ENCODE peak calls at places on chromosome 13, in five cellular contexts. K, M, C, D and O are unnamed samples.

GRCh38 chr13:105569816-105570215 is 965.6 kb downstream of the EFNB2 start:
- DNase-seq in K (no peak), M (no peak), C (no peak), D (no peak), O (no peak)

GRCh38 chr13:41268764-41269163 is 5.4 kb upstream of the MTRF1 start:
- DNase-seq in K (no peak), M (no peak), C (peak; percentile 5), D (no peak), O (no peak)

GRCh38 chr13:30734434-30734833 is 909 bp upstream of the ALOX5AP start:
- DNase-seq in K (no peak), M (peak; percentile 76), C (no peak), D (no peak), O (no peak)

GRCh38 chr13:31073859-31074718 is 87.6 kb downstream of the HSPH1 start:
- DNase-seq in K (no peak), M (no peak), C (peak; percentile 31), D (no peak), O (peak; percentile 27)

GRCh38 chr13:20127263-20127562 is 33.6 kb downstream of the GJA3 start:
- DNase-seq in K (no peak), M (no peak), C (no peak), D (no peak), O (no peak)

GRCh38 chr13:45838171-45838745 is 13.3 kb downstream of the SIAH3 start:
- DNase-seq in K (no peak), M (no peak), C (no peak), D (no peak), O (no peak)

GRCh38 chr13:75938811-75939525 is 302.8 kb downstream of the LMO7 start:
- DNase-seq in K (no peak), M (no peak), C (no peak), D (no peak), O (peak; percentile 74)

GRCh38 chr13:96011291-96011875 is 41.8 kb downstream of the UGGT2 start:
- DNase-seq in K (no peak), M (no peak), C (no peak), D (no peak), O (no peak)

GRCh38 chr13:49629947-49630346 is 1.6 kb downstream of the ARL11 start:
- DNase-seq in K (no peak), M (no peak), C (no peak), D (no peak), O (no peak)

GRCh38 chr13:110644892-110645521 is 29.7 kb downstream of the NAXD start:
- DNase-seq in K (no peak), M (no peak), C (peak; percentile 48), D (peak; percentile 86), O (peak; percentile 45)

GRCh38 chr13:50467156-50467814 is 376.2 kb downstream of the DLEU7 start:
- DNase-seq in K (no peak), M (no peak), C (no peak), D (no peak), O (no peak)

GRCh38 chr13:33381906-33382305 is 96.4 kb upstream of the STARD13 start:
- DNase-seq in K (no peak), M (no peak), C (no peak), D (no peak), O (no peak)

GRCh38 chr13:34250151-34250550 is 432.2 kb downstream of the RFC3 start:
- DNase-seq in K (no peak), M (no peak), C (no peak), D (no peak), O (peak; percentile 44)

GRCh38 chr13:99087130-99087953 is 109.5 kb upstream of the DOCK9 start:
- DNase-seq in K (peak; percentile 25), M (no peak), C (peak; percentile 73), D (peak; percentile 98), O (peak; percentile 55)

GRCh38 chr13:99086149-99086868 is 108.4 kb upstream of the DOCK9 start:
- DNase-seq in K (no peak), M (no peak), C (peak; percentile 32), D (peak; percentile 89), O (no peak)

GRCh38 chr13:99087954-99088491 is 110.2 kb upstream of the DOCK9 start:
- DNase-seq in K (no peak), M (no peak), C (no peak), D (peak; percentile 62), O (no peak)

GRCh38 chr13:99085846-99086148 is 107.9 kb upstream of the DOCK9 start:
- DNase-seq in K (no peak), M (no peak), C (no peak), D (no peak), O (no peak)

DNA sequence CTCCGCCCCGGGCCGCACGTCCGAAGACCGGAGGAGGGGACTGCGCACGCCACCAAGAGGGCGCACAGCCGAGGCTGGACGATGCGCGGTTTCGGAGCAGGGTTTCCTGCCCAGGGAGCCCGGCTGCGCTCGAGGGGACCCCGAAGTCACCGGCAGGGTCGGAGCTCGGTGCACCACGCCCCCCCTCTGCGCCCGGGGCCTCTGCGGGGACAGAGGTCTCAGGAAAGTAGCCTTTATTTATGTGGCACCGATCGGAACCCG is 108.9 kb upstream of the DOCK9 start:
- DNase-seq in K (no peak), M (no peak), C (no peak), D (peak; percentile 82), O (no peak)
- TF ChIP-seq CTCF in K (no peak), M (no peak), C (peak; percentile 10), D (no peak), O (no peak)

GRCh38 chr13:27797228-27797624 is 4.9 kb downstream of the GSX1 start:
- DNase-seq in K (no peak), M (no peak), C (peak; percentile 5), D (no peak), O (no peak)
- H3K4me3 ChIP-seq in K (no peak overlapping the region), M (no peak overlapping the region), C (no peak overlapping the region), D (no peak overlapping the region), O (no peak overlapping the region)

DNA sequence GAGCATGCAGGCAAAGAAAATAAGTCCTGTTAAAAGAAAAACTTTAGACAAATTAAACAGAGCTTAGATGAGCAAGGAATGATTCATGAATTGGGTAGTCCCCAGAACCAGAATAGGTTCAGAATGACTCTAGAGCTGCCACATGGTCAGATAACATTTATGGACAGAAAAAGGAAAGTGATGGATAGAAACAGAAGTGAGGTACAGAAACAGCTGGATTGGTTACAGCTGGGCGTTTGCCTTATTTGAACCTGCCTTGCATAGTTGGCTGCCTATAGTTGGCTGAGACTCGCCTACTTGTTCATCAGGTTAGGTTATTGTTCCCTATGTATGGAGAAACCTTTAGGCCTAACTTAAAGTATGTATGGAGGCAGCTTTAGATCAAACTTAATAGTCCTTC is 35.4 kb downstream of the WDFY2 start:
- DNase-seq in K (peak; percentile 46), M (no peak), C (peak; percentile 55), D (no peak), O (no peak)
- TF ChIP-seq CTCF in K (no peak), M (no peak), C (no peak), D (no peak), O (no peak)

GRCh38 chr13:38693641-38694040 is 6.8 kb downstream of the FREM2 start:
- DNase-seq in K (no peak), M (no peak), C (no peak), D (no peak), O (no peak)

GRCh38 chr13:38693168-38693567 is 6.3 kb downstream of the FREM2 start:
- DNase-seq in K (no peak), M (no peak), C (no peak), D (no peak), O (no peak)

GRCh38 chr13:38702609-38703008 is 15.7 kb downstream of the FREM2 start:
- DNase-seq in K (no peak), M (no peak), C (no peak), D (no peak), O (no peak)

GRCh38 chr13:38697197-38697596 is 10.3 kb downstream of the FREM2 start:
- DNase-seq in K (no peak), M (no peak), C (no peak), D (no peak), O (no peak)

DNA sequence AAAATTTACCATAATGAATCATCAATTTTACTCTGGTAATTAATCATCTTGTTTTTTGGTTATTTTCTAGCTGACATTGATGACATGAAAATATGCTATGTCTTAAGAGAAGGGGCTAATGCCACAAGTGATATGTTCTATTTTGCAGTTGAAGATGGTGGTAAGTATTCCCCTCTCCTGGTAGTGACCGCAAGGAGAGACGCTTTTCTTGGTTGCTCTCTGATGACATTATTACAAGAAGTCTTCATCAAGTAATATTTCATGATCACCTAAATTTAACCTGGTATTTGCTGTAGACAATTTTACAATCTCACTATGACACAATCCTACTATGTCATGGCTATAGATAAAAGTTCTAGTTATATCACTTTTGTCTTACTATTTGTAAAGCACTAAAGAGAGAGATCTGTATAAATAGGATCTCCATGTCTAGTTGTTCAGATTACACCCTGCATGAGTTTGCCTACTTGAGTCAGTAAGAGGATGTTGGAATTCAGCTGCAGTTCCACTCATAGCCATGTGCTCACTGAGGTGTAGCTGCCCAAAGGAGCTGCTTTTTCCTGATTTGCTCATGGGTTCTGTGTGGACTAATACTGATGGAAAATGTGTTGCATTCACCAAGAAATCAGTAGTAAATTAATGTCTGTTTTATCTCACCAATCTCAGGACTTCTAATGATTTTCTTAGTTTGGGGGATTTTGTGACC is 10.9 kb downstream of the FREM2 start:
- DNase-seq in K (no peak), M (peak; percentile 38), C (no peak), D (no peak), O (peak; percentile 46)
- H3K4me3 ChIP-seq in K (no peak overlapping the region), M (no peak overlapping the region), C (no peak overlapping the region), D (no peak overlapping the region), O (no peak overlapping the region)

GRCh38 chr13:76982051-76982450 is 9.8 kb upstream of the CLN5 start:
- DNase-seq in K (no peak), M (no peak), C (no peak), D (no peak), O (no peak)
- TF ChIP-seq CTCF in K (no peak), M (no peak), C (no peak), D (no peak), O (no peak)

DNA sequence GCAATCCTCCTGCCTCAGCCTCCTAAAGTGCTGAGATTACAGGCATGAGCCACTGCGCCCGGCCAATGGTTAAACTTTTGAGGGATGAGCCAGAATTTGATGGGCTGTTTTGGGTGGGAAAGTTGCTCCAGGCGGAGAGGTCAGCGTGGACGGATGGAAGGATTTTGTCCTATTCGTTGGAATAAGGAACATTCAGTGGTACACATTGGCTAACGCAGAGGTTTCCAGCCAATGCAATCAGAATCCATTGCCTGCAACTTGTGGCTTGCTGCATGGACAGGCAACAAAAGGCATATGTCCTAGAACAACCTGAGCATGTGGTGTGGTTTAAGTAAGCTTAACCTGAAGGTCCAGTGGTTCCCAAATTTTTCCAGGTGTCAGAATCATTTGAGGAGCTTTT is 35.5 kb upstream of the C1QTNF9 start:
- DNase-seq in K (no peak), M (no peak), C (no peak), D (no peak), O (no peak)
- H3K4me3 ChIP-seq in K (no peak overlapping the region), M (no peak overlapping the region), C (no peak overlapping the region), D (no peak overlapping the region), O (no peak overlapping the region)

DNA sequence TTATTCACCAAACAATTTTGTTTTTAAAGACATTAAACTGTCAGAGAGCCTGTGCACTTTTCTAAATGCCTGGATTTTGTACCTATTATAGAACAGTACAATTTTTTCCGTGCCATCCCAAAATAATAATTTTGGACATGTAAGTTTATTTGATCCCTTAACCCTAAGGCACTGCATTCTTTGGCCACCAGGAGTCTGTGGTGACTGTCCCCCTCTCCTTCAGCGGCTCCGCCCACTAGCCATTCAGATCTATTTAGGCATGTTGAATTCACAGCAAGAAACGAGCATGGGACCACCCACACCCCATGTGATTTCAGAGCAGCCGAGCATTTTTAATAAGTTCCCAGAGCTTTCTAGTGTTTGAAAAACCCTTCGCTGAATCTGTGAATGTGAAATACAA is 567.5 kb downstream of the MYO16 start:
- DNase-seq in K (no peak), M (no peak), C (no peak), D (no peak), O (no peak)
- TF ChIP-seq CTCF in K (peak; percentile 9), M (peak; percentile 26), C (peak; percentile 42), D (no peak), O (peak; percentile 14)